ENCODE peak calls at places on chromosomes 5 and 9, in five cellular contexts. G, D, V, S and K are unnamed samples.

GRCh38 chr5:85049020-85049419 is 664.3 kb upstream of the EDIL3 start:
- DNase-seq in G (peak; percentile 4), D (no peak), V (no peak), S (no peak), K (peak; percentile 8)

GRCh38 chr5:139745121-139745799 is 50.3 kb upstream of the PSD2 start:
- DNase-seq in G (no peak), D (no peak), V (peak; percentile 76), S (no peak), K (peak; percentile 29)

GRCh38 chr9:121997791-121998190 is 95.3 kb downstream of the TTLL11 start:
- DNase-seq in G (no peak), D (no peak), V (no peak), S (no peak), K (no peak)

GRCh38 chr9:278651-279050 is 64.0 kb downstream of the DOCK8 start:
- DNase-seq in G (no peak), D (no peak), V (no peak), S (no peak), K (no peak)

GRCh38 chr9:33187519-33188218 is 20.5 kb upstream of the B4GALT1 start:
- DNase-seq in G (no peak), D (no peak), V (no peak), S (no peak), K (no peak)

GRCh38 chr9:123364241-123364824 is 8.3 kb downstream of the CRB2 start:
- DNase-seq in G (no peak), D (no peak), V (peak; percentile 51), S (no peak), K (no peak)

GRCh38 chr5:180331647-180331950 is 21.5 kb downstream of the GFPT2 start:
- DNase-seq in G (no peak), D (no peak), V (no peak), S (no peak), K (no peak)

GRCh38 chr9:69984831-69985230 is 58.8 kb upstream of the MAMDC2 start:
- DNase-seq in G (no peak), D (no peak), V (no peak), S (no peak), K (no peak)

GRCh38 chr5:36944024-36944423 is 67.5 kb downstream of the NIPBL start:
- DNase-seq in G (no peak), D (no peak), V (no peak), S (no peak), K (no peak)

GRCh38 chr5:128273736-128274135 is 190.2 kb downstream of the SLC12A2 start:
- DNase-seq in G (no peak), D (no peak), V (no peak), S (no peak), K (no peak)

GRCh38 chr5:175588709-175589429 is 69.0 kb upstream of the HRH2 start:
- DNase-seq in G (no peak), D (no peak), V (no peak), S (no peak), K (no peak)

GRCh38 chr9:84212982-84213381 is 127.6 kb downstream of the SLC28A3 start:
- DNase-seq in G (no peak), D (no peak), V (no peak), S (no peak), K (no peak)

GRCh38 chr9:134165357-134166315 is 1.3 kb upstream of the RNU6ATAC start:
- DNase-seq in G (no peak), D (no peak), V (peak; percentile 45), S (no peak), K (peak; percentile 15)

GRCh38 chr9:88173378-88173999 is 35.2 kb upstream of the SPATA31C2 start:
- DNase-seq in G (peak; percentile 80), D (peak; percentile 27), V (peak; percentile 43), S (no peak), K (peak; percentile 81)

GRCh38 chr5:28408186-28408585 is 1369.8 kb upstream of the CDH9 start:
- DNase-seq in G (no peak), D (no peak), V (no peak), S (no peak), K (no peak)

GRCh38 chr5:122775713-122776084 is 819 bp downstream of the SNX2 start:
- DNase-seq in G (no peak), D (no peak), V (no peak), S (no peak), K (no peak)

GRCh38 chr5:110625376-110625999 is 101.0 kb downstream of the TMEM232 start:
- DNase-seq in G (peak; percentile 9), D (no peak), V (no peak), S (no peak), K (peak; percentile 22)

GRCh38 chr9:6805532-6805931 is 47.8 kb downstream of the KDM4C start:
- DNase-seq in G (no peak), D (no peak), V (no peak), S (no peak), K (no peak)

GRCh38 chr5:89260254-89260653 is 377.3 kb upstream of the MEF2C start:
- DNase-seq in G (no peak), D (no peak), V (no peak), S (no peak), K (no peak)

GRCh38 chr9:126347911-126348760 is 21.5 kb downstream of the MVB12B start:
- DNase-seq in G (no peak), D (no peak), V (no peak), S (no peak), K (no peak)

GRCh38 chr5:157542282-157542966 is 33.2 kb downstream of the ADAM19 start:
- DNase-seq in G (no peak), D (no peak), V (no peak), S (no peak), K (no peak)

GRCh38 chr5:15785636-15786035 is 285.7 kb downstream of the FBXL7 start:
- DNase-seq in G (no peak), D (no peak), V (no peak), S (no peak), K (no peak)

GRCh38 chr5:42495908-42496307 is 72.7 kb downstream of the GHR start:
- DNase-seq in G (no peak), D (no peak), V (no peak), S (no peak), K (no peak)

GRCh38 chr9:123753669-123754307 is 176.1 kb downstream of the DENND1A start:
- DNase-seq in G (no peak), D (no peak), V (no peak), S (no peak), K (no peak)

GRCh38 chr9:77616191-77616590 is 31.9 kb downstream of the GNA14 start:
- DNase-seq in G (no peak), D (no peak), V (no peak), S (no peak), K (no peak)

GRCh38 chr9:133864011-133864410 is 125.9 kb upstream of the SARDH start:
- DNase-seq in G (no peak), D (no peak), V (no peak), S (no peak), K (no peak)

GRCh38 chr9:121771851-121772599 is 120.6 kb downstream of the DAB2IP start:
- DNase-seq in G (no peak), D (no peak), V (no peak), S (no peak), K (no peak)

GRCh38 chr9:137226338-137227056 is 805 bp upstream of the RNF224 start:
- DNase-seq in G (no peak), D (no peak), V (no peak), S (no peak), K (no peak)

GRCh38 chr9:112042244-112042638 is 132.9 kb downstream of the SUSD1 start:
- DNase-seq in G (no peak), D (no peak), V (no peak), S (no peak), K (no peak)

GRCh38 chr5:169870221-169870620 is 110.1 kb downstream of the INSYN2B start:
- DNase-seq in G (no peak), D (no peak), V (no peak), S (no peak), K (no peak)

GRCh38 chr9:131714161-131714646 is 25.7 kb downstream of the RAPGEF1 start:
- DNase-seq in G (no peak), D (no peak), V (no peak), S (no peak), K (no peak)

GRCh38 chr5:100165309-100165708 is 369.9 kb upstream of the FAM174A start:
- DNase-seq in G (no peak), D (no peak), V (no peak), S (peak; percentile 9), K (no peak)

GRCh38 chr5:112626079-112626478 is 111.6 kb upstream of the APC start:
- DNase-seq in G (no peak), D (no peak), V (no peak), S (no peak), K (no peak)

GRCh38 chr9:755454-756381 is 85.8 kb upstream of the DMRT1 start:
- DNase-seq in G (peak; percentile 93), D (no peak), V (no peak), S (no peak), K (peak; percentile 40)

DNA sequence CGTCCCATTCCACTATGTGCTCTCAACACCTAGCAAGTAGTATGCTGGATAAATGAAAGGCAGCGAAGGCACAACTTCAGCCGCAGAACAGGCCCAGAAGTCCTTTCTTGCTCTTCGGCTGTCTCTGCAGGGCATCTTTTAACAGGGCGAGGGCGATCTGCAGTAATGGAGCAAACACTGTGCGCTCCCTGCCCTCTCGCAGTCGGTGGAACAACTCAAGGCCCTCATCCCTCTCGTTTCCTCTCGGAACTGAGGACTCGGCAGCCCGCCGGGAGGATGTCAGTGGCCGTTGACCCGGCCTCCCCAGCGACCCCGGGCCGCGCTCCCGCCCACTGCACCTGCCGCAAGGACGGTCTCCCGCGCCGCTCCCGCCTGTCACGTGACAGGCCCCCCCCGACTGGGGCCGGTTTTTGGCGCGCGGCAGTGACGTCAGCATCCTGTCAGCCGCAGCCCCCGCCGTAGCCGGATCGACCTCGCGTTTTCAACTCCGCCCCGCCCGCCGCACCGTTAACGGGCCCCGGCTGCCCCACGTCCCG is 1.1 kb downstream of the ZNF367 start:
- DNase-seq in G (peak; percentile 68), D (peak; percentile 50), V (peak; percentile 94), S (peak; percentile 48), K (peak; percentile 56)
- TF ChIP-seq CTCF in G (peak; percentile 9), D (no peak), V (no peak), S (peak; percentile 3), K (peak; percentile 3)

GRCh38 chr5:3197699-3198098 is 397.9 kb upstream of the IRX1 start:
- DNase-seq in G (no peak), D (no peak), V (no peak), S (no peak), K (no peak)
- TF ChIP-seq EZH2 in G (no peak), D (peak; percentile 28), V (no peak), S (no peak), K (no peak)

GRCh38 chr5:95822408-95823240 is at the start of gene GLRX:
- DNase-seq in G (peak; percentile 65), D (peak; percentile 47), V (peak; percentile 27), S (no peak), K (peak; percentile 80)
- TF ChIP-seq SIN3A in G (no peak), D (no peak), V (no peak), S (no peak), K (peak; percentile 70)

GRCh38 chr5:20555034-20555433 is 567.0 kb upstream of the CDH18 start:
- DNase-seq in G (peak; percentile 5), D (no peak), V (no peak), S (no peak), K (no peak)
- TF ChIP-seq CTCF in G (peak; percentile 27), D (no peak), V (no peak), S (no peak), K (no peak)